ENCODE peak calls at places on chromosome 9, in eight cellular contexts. One of them, this sample, is unnamed.

GRCh38 chr9:86944974-86945867 is 2.1 kb downstream of the GAS1 start:
- DNase-seq in stomach: no peak
- DNase-seq in SK-N-SH: peak; percentile 20
- DNase-seq in transverse colon: no peak
- DNase-seq in sigmoid colon: peak; percentile 71
- DNase-seq in tibial nerve: no peak
- DNase-seq in K562: no peak
- DNase-seq in GM12878: no peak
- DNase-seq in this sample: peak; percentile 40

GRCh38 chr9:90167920-90168319 is 474.7 kb downstream of the DIRAS2 start:
- DNase-seq in stomach: no peak
- DNase-seq in transverse colon: no peak
- DNase-seq in tibial nerve: no peak
- DNase-seq in GM12878: no peak
- DNase-seq in SK-N-SH: no peak
- DNase-seq in K562: no peak
- DNase-seq in sigmoid colon: no peak
- DNase-seq in this sample: no peak

GRCh38 chr9:120505186-120505585 is 74.8 kb downstream of the CDK5RAP2 start:
- DNase-seq in SK-N-SH: no peak
- DNase-seq in K562: no peak
- DNase-seq in stomach: no peak
- DNase-seq in sigmoid colon: no peak
- DNase-seq in tibial nerve: no peak
- DNase-seq in GM12878: no peak
- DNase-seq in transverse colon: no peak
- DNase-seq in this sample: no peak

GRCh38 chr9:80175286-80175906 is 603.6 kb downstream of the TLE4 start:
- DNase-seq in sigmoid colon: no peak
- DNase-seq in transverse colon: peak; percentile 9
- DNase-seq in SK-N-SH: peak; percentile 27
- DNase-seq in stomach: peak; percentile 39
- DNase-seq in GM12878: no peak
- DNase-seq in tibial nerve: no peak
- DNase-seq in K562: peak; percentile 20
- DNase-seq in this sample: peak; percentile 17

GRCh38 chr9:98142182-98142924 is 23.3 kb upstream of the TRIM14 start:
- DNase-seq in tibial nerve: no peak
- DNase-seq in stomach: peak; percentile 91
- DNase-seq in transverse colon: peak; percentile 93
- DNase-seq in K562: no peak
- DNase-seq in SK-N-SH: peak; percentile 49
- DNase-seq in sigmoid colon: no peak
- DNase-seq in GM12878: no peak
- DNase-seq in this sample: no peak

GRCh38 chr9:114592356-114592755 is 4.8 kb downstream of the ATP6V1G1 start:
- DNase-seq in stomach: no peak
- DNase-seq in SK-N-SH: no peak
- DNase-seq in sigmoid colon: no peak
- DNase-seq in GM12878: no peak
- DNase-seq in K562: no peak
- DNase-seq in transverse colon: peak; percentile 37
- DNase-seq in tibial nerve: no peak
- DNase-seq in this sample: no peak

GRCh38 chr9:77912895-77913693 is 118.5 kb downstream of the GNAQ start:
- DNase-seq in stomach: no peak
- DNase-seq in transverse colon: no peak
- DNase-seq in sigmoid colon: no peak
- DNase-seq in tibial nerve: no peak
- DNase-seq in K562: no peak
- DNase-seq in GM12878: no peak
- DNase-seq in SK-N-SH: no peak
- DNase-seq in this sample: no peak

GRCh38 chr9:94498801-94499454 is 56.0 kb upstream of the PCAT7 start:
- DNase-seq in GM12878: no peak
- DNase-seq in SK-N-SH: no peak
- DNase-seq in sigmoid colon: no peak
- DNase-seq in tibial nerve: no peak
- DNase-seq in transverse colon: no peak
- DNase-seq in K562: no peak
- DNase-seq in stomach: no peak
- DNase-seq in this sample: no peak

GRCh38 chr9:11443631-11444030 is 830.8 kb upstream of the PTPRD start:
- DNase-seq in K562: no peak
- DNase-seq in GM12878: no peak
- DNase-seq in sigmoid colon: no peak
- DNase-seq in tibial nerve: no peak
- DNase-seq in transverse colon: no peak
- DNase-seq in stomach: no peak
- DNase-seq in SK-N-SH: no peak
- DNase-seq in this sample: no peak

GRCh38 chr9:125332527-125332926 is 70.9 kb downstream of the GAPVD1 start:
- DNase-seq in stomach: no peak
- DNase-seq in K562: no peak
- DNase-seq in tibial nerve: no peak
- DNase-seq in SK-N-SH: no peak
- DNase-seq in sigmoid colon: no peak
- DNase-seq in transverse colon: no peak
- DNase-seq in GM12878: peak; percentile 68
- DNase-seq in this sample: no peak

GRCh38 chr9:130343445-130343918 is 77.9 kb downstream of the HMCN2 start:
- DNase-seq in stomach: no peak
- DNase-seq in tibial nerve: no peak
- DNase-seq in SK-N-SH: peak; percentile 88
- DNase-seq in GM12878: no peak
- DNase-seq in transverse colon: no peak
- DNase-seq in K562: peak; percentile 49
- DNase-seq in sigmoid colon: peak; percentile 75
- DNase-seq in this sample: peak; percentile 40

GRCh38 chr9:83396348-83396747 is 141.9 kb downstream of the FRMD3 start:
- DNase-seq in transverse colon: no peak
- DNase-seq in K562: peak; percentile 0
- DNase-seq in tibial nerve: no peak
- DNase-seq in sigmoid colon: no peak
- DNase-seq in stomach: no peak
- DNase-seq in SK-N-SH: no peak
- DNase-seq in GM12878: no peak
- DNase-seq in this sample: no peak

GRCh38 chr9:89919171-89919681 is 314.4 kb downstream of the GADD45G start:
- DNase-seq in GM12878: peak; percentile 12
- DNase-seq in transverse colon: peak; percentile 60
- DNase-seq in sigmoid colon: no peak
- DNase-seq in SK-N-SH: no peak
- DNase-seq in K562: peak; percentile 7
- DNase-seq in stomach: peak; percentile 42
- DNase-seq in tibial nerve: no peak
- DNase-seq in this sample: no peak

GRCh38 chr9:123757960-123758359 is 172.0 kb downstream of the DENND1A start:
- DNase-seq in stomach: no peak
- DNase-seq in GM12878: no peak
- DNase-seq in sigmoid colon: no peak
- DNase-seq in K562: no peak
- DNase-seq in SK-N-SH: no peak
- DNase-seq in transverse colon: no peak
- DNase-seq in tibial nerve: no peak
- DNase-seq in this sample: no peak

GRCh38 chr9:84404095-84404686 is 63.6 kb upstream of the SLC28A3 start:
- DNase-seq in K562: peak; percentile 32
- DNase-seq in SK-N-SH: peak; percentile 58
- DNase-seq in transverse colon: no peak
- DNase-seq in stomach: no peak
- DNase-seq in GM12878: no peak
- DNase-seq in tibial nerve: no peak
- DNase-seq in sigmoid colon: no peak
- DNase-seq in this sample: no peak

GRCh38 chr9:129235931-129236331 is 57.9 kb upstream of the IER5L start:
- DNase-seq in tibial nerve: no peak
- DNase-seq in SK-N-SH: no peak
- DNase-seq in K562: no peak
- DNase-seq in transverse colon: peak; percentile 32
- DNase-seq in sigmoid colon: no peak
- DNase-seq in stomach: no peak
- DNase-seq in GM12878: no peak
- DNase-seq in this sample: no peak

GRCh38 chr9:123617286-123617685 is 261.3 kb downstream of the CRB2 start:
- DNase-seq in GM12878: no peak
- DNase-seq in stomach: no peak
- DNase-seq in transverse colon: no peak
- DNase-seq in K562: no peak
- DNase-seq in tibial nerve: no peak
- DNase-seq in SK-N-SH: no peak
- DNase-seq in sigmoid colon: no peak
- DNase-seq in this sample: no peak

GRCh38 chr9:128020692-128021091 is 39.9 kb upstream of the EEIG1 start:
- DNase-seq in transverse colon: no peak
- DNase-seq in SK-N-SH: peak; percentile 57
- DNase-seq in GM12878: no peak
- DNase-seq in stomach: no peak
- DNase-seq in K562: peak; percentile 41
- DNase-seq in sigmoid colon: no peak
- DNase-seq in tibial nerve: no peak
- DNase-seq in this sample: no peak

GRCh38 chr9:84436386-84437114 is 96.0 kb upstream of the SLC28A3 start:
- DNase-seq in K562: no peak
- DNase-seq in stomach: no peak
- DNase-seq in SK-N-SH: no peak
- DNase-seq in sigmoid colon: no peak
- DNase-seq in transverse colon: no peak
- DNase-seq in tibial nerve: no peak
- DNase-seq in GM12878: no peak
- DNase-seq in this sample: no peak

GRCh38 chr9:4850611-4851010 is 57.9 kb downstream of the RCL1 start:
- DNase-seq in GM12878: no peak
- DNase-seq in sigmoid colon: peak; percentile 68
- DNase-seq in tibial nerve: peak; percentile 28
- DNase-seq in transverse colon: no peak
- DNase-seq in SK-N-SH: no peak
- DNase-seq in K562: peak; percentile 28
- DNase-seq in stomach: no peak
- DNase-seq in this sample: peak; percentile 28
- TF ChIP-seq EP300 in GM12878: no peak
- TF ChIP-seq EP300 in sigmoid colon: no peak
- TF ChIP-seq EP300 in tibial nerve: peak; percentile 81
- TF ChIP-seq EP300 in transverse colon: no peak
- TF ChIP-seq EP300 in SK-N-SH: no peak
- TF ChIP-seq EP300 in K562: no peak
- TF ChIP-seq EP300 in stomach: no peak
- TF ChIP-seq EP300 in this sample: no peak

DNA sequence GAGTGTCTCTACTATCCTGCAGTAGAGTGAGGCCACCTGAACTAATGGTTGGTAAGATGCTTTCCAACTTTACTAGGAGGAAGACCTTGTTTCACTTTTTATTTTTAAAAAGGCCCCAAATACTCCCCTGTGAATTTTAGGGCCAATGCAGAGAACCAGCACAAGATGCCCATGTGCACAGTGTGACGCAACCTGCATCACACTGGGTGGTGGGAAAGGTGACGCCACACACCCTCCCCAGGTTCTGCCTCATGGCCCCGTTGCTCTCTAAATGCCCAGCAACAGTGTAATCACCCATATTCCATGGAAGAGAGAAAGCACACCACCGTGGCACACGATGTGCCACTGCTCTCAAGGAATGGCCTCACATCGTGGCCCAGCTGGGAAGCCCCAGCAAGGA is 6.4 kb downstream of the SURF4 start:
- DNase-seq in stomach: no peak
- DNase-seq in transverse colon: no peak
- DNase-seq in GM12878: no peak
- DNase-seq in K562: no peak
- DNase-seq in SK-N-SH: no peak
- DNase-seq in tibial nerve: no peak
- DNase-seq in sigmoid colon: no peak
- DNase-seq in this sample: no peak
- H3K4me1 ChIP-seq in stomach: peaks cover 68% of the 10 kb centered on the region
- H3K4me1 ChIP-seq in transverse colon: peaks cover 73% of the 10 kb centered on the region
- H3K4me1 ChIP-seq in GM12878: peaks cover 22% of the 10 kb centered on the region
- H3K4me1 ChIP-seq in K562: peaks cover 32% of the 10 kb centered on the region
- H3K4me1 ChIP-seq in SK-N-SH: peaks cover 5% of the 10 kb centered on the region
- H3K4me1 ChIP-seq in tibial nerve: peaks cover 66% of the 10 kb centered on the region
- H3K4me1 ChIP-seq in sigmoid colon: peaks cover 71% of the 10 kb centered on the region
- H3K4me1 ChIP-seq in this sample: peaks cover 11% of the 10 kb centered on the region

DNA sequence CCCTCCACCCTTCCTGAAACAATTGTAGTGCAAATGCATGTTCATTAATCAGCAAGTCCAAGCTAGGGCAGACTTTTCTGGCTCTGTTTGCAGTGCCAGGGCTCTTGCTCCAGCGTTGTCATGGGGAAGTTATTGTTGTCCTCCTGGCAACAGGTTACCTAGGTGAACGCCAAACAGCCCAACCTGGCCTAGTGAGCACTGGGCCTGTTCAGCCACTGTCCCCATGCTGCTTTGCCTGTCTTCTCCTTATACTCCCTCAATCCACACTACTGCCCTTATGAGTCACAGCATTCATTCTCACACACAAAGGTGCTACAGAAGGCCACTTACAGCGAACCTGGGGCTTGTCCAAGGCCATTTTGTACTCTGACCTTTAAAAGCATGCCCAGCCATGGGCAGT is 34.6 kb upstream of the GLIS3 start:
- DNase-seq in GM12878: no peak
- DNase-seq in sigmoid colon: no peak
- DNase-seq in tibial nerve: no peak
- DNase-seq in transverse colon: peak; percentile 42
- DNase-seq in stomach: peak; percentile 83
- DNase-seq in SK-N-SH: no peak
- DNase-seq in K562: no peak
- DNase-seq in this sample: no peak
- TF ChIP-seq EP300 in GM12878: no peak
- TF ChIP-seq EP300 in sigmoid colon: no peak
- TF ChIP-seq EP300 in tibial nerve: no peak
- TF ChIP-seq EP300 in transverse colon: no peak
- TF ChIP-seq EP300 in stomach: no peak
- TF ChIP-seq EP300 in SK-N-SH: no peak
- TF ChIP-seq EP300 in K562: no peak
- TF ChIP-seq EP300 in this sample: no peak

GRCh38 chr9:73151653-73152382 is at the start of gene ANXA1:
- DNase-seq in tibial nerve: no peak
- DNase-seq in sigmoid colon: no peak
- DNase-seq in K562: peak; percentile 69
- DNase-seq in transverse colon: no peak
- DNase-seq in GM12878: no peak
- DNase-seq in stomach: no peak
- DNase-seq in SK-N-SH: no peak
- DNase-seq in this sample: no peak

GRCh38 chr9:73148447-73148937 is 3.2 kb upstream of the ANXA1 start:
- DNase-seq in K562: peak; percentile 64
- DNase-seq in GM12878: no peak
- DNase-seq in SK-N-SH: no peak
- DNase-seq in transverse colon: no peak
- DNase-seq in tibial nerve: no peak
- DNase-seq in sigmoid colon: no peak
- DNase-seq in stomach: no peak
- DNase-seq in this sample: no peak

GRCh38 chr9:73141282-73141681 is 10.4 kb upstream of the ANXA1 start:
- DNase-seq in GM12878: no peak
- DNase-seq in sigmoid colon: no peak
- DNase-seq in tibial nerve: no peak
- DNase-seq in stomach: no peak
- DNase-seq in SK-N-SH: no peak
- DNase-seq in K562: no peak
- DNase-seq in transverse colon: no peak
- DNase-seq in this sample: no peak

GRCh38 chr9:73149371-73150067 is 2.1 kb upstream of the ANXA1 start:
- DNase-seq in sigmoid colon: no peak
- DNase-seq in K562: peak; percentile 69
- DNase-seq in transverse colon: no peak
- DNase-seq in SK-N-SH: no peak
- DNase-seq in GM12878: peak; percentile 21
- DNase-seq in tibial nerve: no peak
- DNase-seq in stomach: no peak
- DNase-seq in this sample: no peak

GRCh38 chr9:73146113-73146815 is 5.4 kb upstream of the ANXA1 start:
- DNase-seq in SK-N-SH: no peak
- DNase-seq in sigmoid colon: no peak
- DNase-seq in K562: peak; percentile 55
- DNase-seq in transverse colon: no peak
- DNase-seq in stomach: no peak
- DNase-seq in GM12878: no peak
- DNase-seq in tibial nerve: no peak
- DNase-seq in this sample: no peak
- H3K4me1 ChIP-seq in SK-N-SH: peaks cover 55% of the 10 kb centered on the region
- H3K4me1 ChIP-seq in sigmoid colon: peaks cover 14% of the 10 kb centered on the region
- H3K4me1 ChIP-seq in K562: peaks cover 55% of the 10 kb centered on the region
- H3K4me1 ChIP-seq in transverse colon: peaks cover 48% of the 10 kb centered on the region
- H3K4me1 ChIP-seq in stomach: peaks cover 43% of the 10 kb centered on the region
- H3K4me1 ChIP-seq in GM12878: peaks cover 10% of the 10 kb centered on the region
- H3K4me1 ChIP-seq in tibial nerve: peaks cover 12% of the 10 kb centered on the region
- H3K4me1 ChIP-seq in this sample: peaks cover 1% of the 10 kb centered on the region